ENCODE peak calls at places on chromosomes 11 and 22, in nine cellular contexts. N is T-helper 17 cell, F is A549, V is head of caudate nucleus, L is NB4, U is ovary, X is EH, O is HepG2, C is D341Med. G is an unnamed sample.

GRCh38 chr22:50196256-50196655 is 4.6 kb upstream of the SELENOO start:
- DNase-seq in N (no peak), F (no peak), V (no peak), L (no peak), U (no peak), X (no peak), O (no peak), C (no peak), G (no peak)

GRCh38 chr11:117919326-117920275 is 9.6 kb downstream of the TMPRSS13 start:
- DNase-seq in N (no peak), F (no peak), V (no peak), L (peak), U (no peak), X (no peak), O (no peak), C (no peak), G (no peak)

GRCh38 chr11:57567512-57568329 is at the start of gene UBE2L6:
- DNase-seq in N (peak), F (peak), V (peak), L (peak), U (peak), X (peak), O (no peak), C (peak), G (peak)

GRCh38 chr22:32576553-32577255 is 102.1 kb downstream of the FBXO7 start:
- DNase-seq in N (no peak), F (no peak), V (no peak), L (no peak), U (no peak), X (no peak), O (no peak), C (no peak), G (no peak)

GRCh38 chr11:69867076-69868002 is 48.1 kb upstream of the FGF3 start:
- DNase-seq in N (no peak), F (no peak), V (peak), L (no peak), U (no peak), X (peak), O (no peak), C (no peak), G (no peak)

GRCh38 chr22:20186183-20186870 is 35.5 kb upstream of the CCDC188 start:
- DNase-seq in N (no peak), F (no peak), V (no peak), L (peak), U (no peak), X (no peak), O (peak), C (no peak), G (no peak)

GRCh38 chr22:37146507-37147180 is 3.1 kb downstream of the IL2RB start:
- DNase-seq in N (no peak), F (no peak), V (no peak), L (no peak), U (no peak), X (no peak), O (no peak), C (no peak), G (no peak)

GRCh38 chr11:63768232-63769043 is at the start of gene ZFTA:
- DNase-seq in N (peak), F (peak), V (peak), L (peak), U (peak), X (peak), O (no peak), C (peak), G (peak)

GRCh38 chr11:10937416-10937815 is 79.6 kb upstream of the ZBED5 start:
- DNase-seq in N (no peak), F (no peak), V (no peak), L (peak), U (no peak), X (no peak), O (no peak), C (no peak), G (no peak)

GRCh38 chr11:127066426-127067090 is 66.0 kb upstream of the KIRREL3 start:
- DNase-seq in N (no peak), F (no peak), V (no peak), L (no peak), U (no peak), X (peak), O (no peak), C (no peak), G (no peak)

GRCh38 chr11:118636569-118637290 is 29.3 kb downstream of the PHLDB1 start:
- DNase-seq in N (no peak), F (no peak), V (no peak), L (no peak), U (no peak), X (no peak), O (no peak), C (no peak), G (no peak)

GRCh38 chr11:69238562-69239319 is 55.2 kb upstream of the MYEOV start:
- DNase-seq in N (no peak), F (no peak), V (no peak), L (no peak), U (no peak), X (no peak), O (no peak), C (no peak), G (peak)

GRCh38 chr11:33021937-33022336 is 6.3 kb downstream of the DEPDC7 start:
- DNase-seq in N (no peak), F (no peak), V (no peak), L (no peak), U (no peak), X (peak), O (no peak), C (no peak), G (no peak)

GRCh38 chr11:61447601-61448551 is 18.0 kb downstream of the SDHAF2 start:
- DNase-seq in N (no peak), F (no peak), V (no peak), L (no peak), U (no peak), X (no peak), O (no peak), C (no peak), G (no peak)